ENCODE peak calls at places on chromosomes 7 and 10, in seven cellular contexts. N is frontal cortex; D is posterior vena cava; O is T-helper 2 cell; B is stimulated activated CD8-positive, alpha-beta memory T cell treated with anti-CD3 and anti-CD28 coated beads, Interleukin-2, amount 100 ng/mL, for 48 hours; K is ovary; E is DMS79. C is an unnamed sample.

GRCh38 chr7:6513541-6513940 is 37.7 kb downstream of the GRID2IP start:
- DNase-seq in N (no peak), D (no peak), O (no peak), B (no peak), K (no peak), E (no peak), C (no peak)

GRCh38 chr10:71435571-71436267 is 39.0 kb downstream of the CDH23 start:
- DNase-seq in N (peak), D (peak), O (no peak), B (no peak), K (no peak), E (no peak), C (no peak)

GRCh38 chr10:38032881-38033280 is 22.4 kb downstream of the ZNF33A start:
- DNase-seq in N (no peak), D (peak), O (no peak), B (no peak), K (no peak), E (no peak), C (no peak)

GRCh38 chr7:11300231-11300630 is 326.6 kb downstream of the PHF14 start:
- DNase-seq in N (no peak), D (no peak), O (no peak), B (no peak), K (no peak), E (no peak), C (no peak)

GRCh38 chr7:92783260-92783911 is 53.0 kb downstream of the CDK6 start:
- DNase-seq in N (no peak), D (no peak), O (no peak), B (no peak), K (no peak), E (no peak), C (no peak)

GRCh38 chr7:17233643-17234397 is 64.6 kb upstream of the AHR start:
- DNase-seq in N (no peak), D (no peak), O (peak), B (no peak), K (no peak), E (no peak), C (no peak)

GRCh38 chr7:37920619-37921339 is at the start of gene EPDR1:
- DNase-seq in N (peak), D (peak), O (no peak), B (no peak), K (peak), E (no peak), C (no peak)

GRCh38 chr7:99839560-99840011 is 11.8 kb downstream of the CYP3A43 start:
- DNase-seq in N (no peak), D (no peak), O (no peak), B (no peak), K (no peak), E (peak), C (no peak)

GRCh38 chr7:27737591-27737990 is 2.4 kb upstream of the TAX1BP1 start:
- DNase-seq in N (no peak), D (no peak), O (no peak), B (no peak), K (no peak), E (no peak), C (no peak)